ENCODE peak calls at places on chromosome 19, in eight cellular contexts. R is heart right ventricle, G is endothelial cell, T is lower leg skin, I is left lung, L is fibroblast of lung, U is choroid plexus epithelial cell, B is suprapubic skin. P is an unnamed sample.

GRCh38 chr19:51938936-51939335 is 11.7 kb downstream of the ZNF613 start:
- DNase-seq in L (no peak), R (no peak), T (no peak), U (no peak), I (no peak), B (no peak), G (no peak), P (no peak)

GRCh38 chr19:6730153-6730804 is 7.1 kb downstream of the GPR108 start:
- DNase-seq in B (peak), G (no peak), R (no peak), U (peak), I (peak), T (no peak), L (no peak), P (no peak)

GRCh38 chr19:32392142-32392541 is 13.4 kb upstream of the DPY19L3 start:
- DNase-seq in B (no peak), U (no peak), G (no peak), R (no peak), L (no peak), I (no peak), T (no peak), P (no peak)

GRCh38 chr19:17555929-17556813 is 722 bp downstream of the COLGALT1 start:
- DNase-seq in R (peak), B (peak), I (peak), T (peak), L (peak), G (peak), U (peak), P (peak)

GRCh38 chr19:10885241-10886169 is 14.2 kb downstream of the CARM1 start:
- DNase-seq in T (no peak), G (no peak), L (no peak), B (no peak), I (no peak), R (no peak), U (peak), P (no peak)

GRCh38 chr19:19021115-19021514 is 12.2 kb downstream of the SUGP2 start:
- DNase-seq in B (no peak), R (no peak), U (peak), I (no peak), T (no peak), G (no peak), L (peak), P (no peak)

GRCh38 chr19:55210120-55210493 is 806 bp upstream of the PTPRH start:
- DNase-seq in R (no peak), T (no peak), L (peak), G (no peak), I (no peak), U (peak), B (no peak), P (no peak)

GRCh38 chr19:47375694-47376588 is 26.8 kb downstream of the DHX34 start:
- DNase-seq in U (no peak), B (no peak), G (no peak), L (no peak), I (peak), R (no peak), T (no peak), P (no peak)

GRCh38 chr19:49071860-49072547 is 495 bp downstream of the KCNA7 start:
- DNase-seq in I (no peak), G (no peak), L (no peak), T (peak), B (no peak), U (no peak), R (no peak), P (no peak)

GRCh38 chr19:30135797-30136196 is 193.8 kb downstream of the URI1 start:
- DNase-seq in T (no peak), B (no peak), U (no peak), G (no peak), L (no peak), R (no peak), I (no peak), P (peak)

GRCh38 chr19:18070181-18070580 is 16.6 kb downstream of the IL12RB1 start:
- DNase-seq in L (no peak), I (no peak), T (no peak), B (no peak), U (no peak), R (no peak), G (no peak), P (no peak)

GRCh38 chr19:1943661-1944087 is 2.7 kb downstream of the CSNK1G2 start:
- DNase-seq in L (no peak), T (no peak), R (no peak), I (peak), G (no peak), U (no peak), B (no peak), P (no peak)
- TF ChIP-seq CTCF in L (no peak), T (no peak), R (no peak), I (no peak), G (no peak), U (no peak), B (no peak), P (no peak)

GRCh38 chr19:27774337-27774736 is 1438.6 kb downstream of the UQCRFS1 start:
- DNase-seq in I (no peak), L (no peak), T (no peak), U (peak), G (no peak), R (no peak), B (no peak), P (no peak)
- TF ChIP-seq CTCF in I (no peak), L (peak), T (no peak), U (peak), G (peak), R (no peak), B (no peak), P (no peak)

DNA sequence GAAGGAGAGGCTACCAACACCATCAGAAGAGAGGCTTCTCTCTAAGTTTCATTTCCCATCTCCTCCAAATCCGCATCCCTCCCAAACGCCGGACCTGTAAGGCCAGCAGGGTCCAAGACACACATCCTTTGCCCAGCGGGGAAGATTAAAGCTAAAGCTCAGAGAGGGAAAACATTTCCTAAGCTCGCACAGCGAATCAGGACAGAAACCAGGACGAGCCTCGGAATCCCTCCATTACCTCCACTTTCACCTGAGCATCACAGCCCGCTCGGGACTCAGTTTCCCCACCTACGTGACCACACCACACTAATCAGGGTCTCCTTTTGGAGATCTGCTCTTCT is 711 bp upstream of the FOSB start:
- DNase-seq in G (no peak), L (no peak), T (no peak), R (no peak), I (no peak), B (no peak), U (no peak), P (no peak)
- TF ChIP-seq CTCF in G (no peak), L (no peak), T (no peak), R (no peak), I (no peak), B (no peak), U (no peak), P (no peak)

GRCh38 chr19:42324655-42325307 is 654 bp upstream of the MEGF8 start:
- DNase-seq in T (no peak), U (no peak), R (no peak), B (no peak), G (no peak), L (no peak), I (no peak), P (no peak)
- TF ChIP-seq CTCF in T (no peak), U (no peak), R (no peak), B (no peak), G (peak), L (no peak), I (no peak), P (peak)

DNA sequence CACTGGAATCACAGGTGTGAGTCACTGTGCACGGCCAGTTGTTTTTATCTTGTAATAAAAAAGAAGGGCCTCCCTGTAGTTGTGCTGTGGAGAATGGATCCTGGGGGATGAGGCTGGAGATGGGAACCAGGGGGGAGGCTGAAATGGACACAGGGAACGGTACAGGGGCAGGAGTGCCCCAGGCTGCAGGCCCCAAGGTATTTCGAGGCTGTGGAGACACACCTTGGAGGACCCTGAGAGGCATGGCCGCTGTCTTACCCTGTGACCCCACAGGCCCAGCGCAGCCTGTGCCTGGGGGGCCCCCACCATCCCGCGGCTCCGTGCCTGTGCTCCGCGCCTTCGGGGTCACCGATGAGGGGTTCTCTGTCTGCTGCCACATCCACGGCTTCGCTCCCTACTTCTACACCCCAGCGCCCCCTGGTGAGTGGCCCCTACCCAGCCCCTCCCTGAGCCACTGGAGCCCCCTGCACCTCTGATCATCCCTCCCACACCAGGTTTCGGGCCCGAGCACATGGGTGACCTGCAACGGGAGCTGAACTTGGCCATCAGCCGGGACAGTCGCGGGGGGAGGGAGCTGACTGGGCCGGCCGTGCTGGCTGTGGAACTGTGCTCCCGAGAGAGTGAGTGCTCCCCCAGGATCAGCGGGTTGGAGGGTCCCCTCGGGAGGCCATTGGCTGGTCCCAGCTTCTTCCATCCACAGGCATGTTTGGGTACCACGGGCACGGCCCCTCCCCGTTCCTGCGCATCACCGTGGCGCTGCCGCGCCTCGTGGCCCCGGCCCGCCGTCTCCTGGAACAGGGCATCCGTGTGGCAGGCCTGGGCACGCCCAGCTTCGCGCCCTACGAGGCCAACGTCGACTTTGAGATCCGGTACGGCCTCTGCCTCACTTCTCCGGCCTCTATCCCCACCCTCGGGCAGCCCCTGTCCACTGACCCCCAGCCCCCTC is 17.0 kb upstream of the SPIB start:
- DNase-seq in U (no peak), I (no peak), B (no peak), T (no peak), G (no peak), R (no peak), L (no peak), P (peak)
- TF ChIP-seq CTCF in U (no peak), I (no peak), B (no peak), T (no peak), G (no peak), R (no peak), L (no peak), P (no peak)

DNA sequence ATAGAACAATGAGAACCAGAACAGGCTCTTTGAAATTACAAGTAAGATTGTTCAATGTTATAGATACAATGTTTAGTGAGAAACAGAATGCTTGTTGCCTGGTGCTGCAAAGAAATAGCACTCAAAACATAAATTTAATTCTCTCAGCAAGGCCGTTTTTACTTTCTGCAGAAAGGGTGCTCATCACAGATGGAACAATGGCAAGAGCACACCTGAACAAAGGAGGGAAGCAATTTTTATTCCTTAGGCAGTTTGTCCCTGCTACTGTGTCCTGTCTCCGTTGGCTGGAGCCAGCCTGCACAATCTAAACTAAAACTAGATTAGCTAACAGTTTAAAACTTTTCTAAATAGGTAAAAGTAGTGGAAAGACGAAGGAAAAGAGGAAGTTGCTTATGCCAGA is 10.4 kb upstream of the ZNF8 start:
- DNase-seq in B (no peak), G (no peak), R (no peak), U (no peak), I (no peak), L (no peak), T (no peak), P (no peak)
- TF ChIP-seq CTCF in B (no peak), G (no peak), R (no peak), U (no peak), I (no peak), L (no peak), T (no peak), P (no peak)

P was measured in CD14-positive monocyte.